ENCODE peak calls at places on chromosomes 5 and 9, in four cellular contexts. B is CD8-positive, alpha-beta memory T cell; M is globus pallidus; J is activated CD4-positive, alpha-beta memory T cell treated with anti-CD3 and anti-CD28 coated beads, Interleukin-2, amount 10 ng/mL, durations not matched to agents 7 days and 5 days. Y is an unnamed sample.
A peak's percentile ranks its signal among the peaks of the same experiment; 100 is the strongest.

GRCh38 chr9:83218411-83219090 is 155.6 kb upstream of the RASEF start:
- DNase-seq in B (no peak), J (no peak), M (no peak), Y (no peak)

GRCh38 chr5:124402144-124402581 is 344.3 kb downstream of the ZNF608 start:
- DNase-seq in B (no peak), J (no peak), M (no peak), Y (no peak)

GRCh38 chr5:181281077-181281983 is 20.4 kb upstream of the TRIM52 start:
- DNase-seq in B (no peak), M (no peak), J (no peak), Y (no peak)

GRCh38 chr9:116741742-116742141 is 54.6 kb downstream of the TRIM32 start:
- DNase-seq in B (no peak), J (no peak), M (no peak), Y (no peak)

GRCh38 chr5:14322437-14323187 is 179.5 kb downstream of the TRIO start:
- DNase-seq in B (no peak), J (no peak), M (no peak), Y (no peak)

GRCh38 chr5:93151121-93151520 is 429.9 kb downstream of the NR2F1-AS1 start:
- DNase-seq in B (no peak), M (no peak), J (no peak), Y (no peak)

GRCh38 chr9:87714819-87715218 is 11.1 kb upstream of the CTSL start:
- DNase-seq in J (no peak), B (no peak), M (peak; percentile 75), Y (no peak)

GRCh38 chr5:62152394-62153123 is 153.4 kb upstream of the KIF2A start:
- DNase-seq in M (peak; percentile 71), B (no peak), J (no peak), Y (no peak)

GRCh38 chr9:134521817-134522501 is 119.6 kb upstream of the COL5A1 start:
- DNase-seq in B (no peak), J (no peak), M (no peak), Y (no peak)

GRCh38 chr9:126390923-126391322 is 64.3 kb downstream of the MVB12B start:
- DNase-seq in J (no peak), B (no peak), M (no peak), Y (no peak)

GRCh38 chr5:82176115-82176514 is 102.0 kb downstream of the RPS23 start:
- DNase-seq in M (no peak), B (no peak), J (no peak), Y (no peak)

GRCh38 chr9:136403538-136403914 is 3.6 kb upstream of the SNAPC4 start:
- DNase-seq in B (peak; percentile 64), J (peak; percentile 85), M (no peak), Y (peak; percentile 68)

GRCh38 chr5:97100486-97100885 is 41.9 kb downstream of the LIX1 start:
- DNase-seq in J (no peak), M (no peak), B (no peak), Y (no peak)

GRCh38 chr5:150618588-150619281 is 21.7 kb upstream of the SYNPO start:
- DNase-seq in B (no peak), M (no peak), J (no peak), Y (no peak)

GRCh38 chr5:93274291-93274690 is 306.7 kb downstream of the NR2F1-AS1 start:
- DNase-seq in B (no peak), J (no peak), M (no peak), Y (no peak)

GRCh38 chr5:95081500-95082355 is 203.2 kb downstream of the MCTP1 start:
- DNase-seq in M (peak; percentile 26), B (no peak), J (peak; percentile 19), Y (peak; percentile 7)

GRCh38 chr5:54455413-54456157 is at the start of gene HSPB3:
- DNase-seq in B (no peak), J (no peak), M (no peak), Y (no peak)

GRCh38 chr5:109750407-109750806 is 60.7 kb downstream of the MAN2A1 start:
- DNase-seq in M (no peak), B (no peak), J (no peak), Y (no peak)

GRCh38 chr5:91219141-91219802 is 163.8 kb downstream of the ARRDC3 start:
- DNase-seq in B (no peak), J (no peak), M (no peak), Y (no peak)

GRCh38 chr9:135022191-135022870 is 65.1 kb upstream of the OLFM1 start:
- DNase-seq in J (no peak), M (no peak), B (no peak), Y (no peak)

GRCh38 chr5:157215826-157216167 is 35.2 kb downstream of the ITK start:
- DNase-seq in M (no peak), J (no peak), B (no peak), Y (no peak)

GRCh38 chr5:89293849-89294248 is 410.9 kb upstream of the MEF2C start:
- DNase-seq in J (no peak), B (no peak), M (peak; percentile 55), Y (no peak)

GRCh38 chr5:22605473-22605872 is 247.7 kb downstream of the CDH12 start:
- DNase-seq in J (no peak), B (no peak), M (no peak), Y (no peak)

GRCh38 chr5:76524872-76525271 is 98.3 kb downstream of the F2RL2 start:
- DNase-seq in M (no peak), B (no peak), J (no peak), Y (no peak)

GRCh38 chr5:77885501-77885900 is 109.4 kb upstream of the TBCA start:
- DNase-seq in J (no peak), B (no peak), M (no peak), Y (no peak)

GRCh38 chr9:79266986-79267385 is 304.8 kb upstream of the TLE4 start:
- DNase-seq in B (no peak), J (no peak), M (no peak), Y (no peak)

GRCh38 chr9:77128125-77128789 is 49.1 kb upstream of the VPS13A start:
- DNase-seq in B (no peak), J (no peak), M (no peak), Y (no peak)

GRCh38 chr5:134568339-134568700 is 42.9 kb downstream of the JADE2 start:
- DNase-seq in M (no peak), B (no peak), J (no peak), Y (no peak)

GRCh38 chr5:98942849-98943248 is 14.0 kb upstream of the CHD1 start:
- DNase-seq in M (no peak), J (no peak), B (no peak), Y (no peak)

GRCh38 chr5:1500411-1501091 is 23.2 kb downstream of the LPCAT1 start:
- DNase-seq in B (no peak), J (no peak), M (peak; percentile 63), Y (no peak)

GRCh38 chr9:129834489-129835127 is 467 bp downstream of the C9orf78 start:
- DNase-seq in M (no peak), B (peak; percentile 36), J (peak; percentile 62), Y (no peak)

GRCh38 chr5:173247504-173247903 is 12.5 kb upstream of the NKX2-5 start:
- DNase-seq in J (no peak), M (no peak), B (no peak), Y (no peak)

GRCh38 chr5:112551437-112552018 is 132.5 kb upstream of the EPB41L4A start:
- DNase-seq in M (peak; percentile 80), J (peak; percentile 27), B (no peak), Y (peak; percentile 29)

GRCh38 chr5:108079754-108080153 is 302.1 kb downstream of the FBXL17 start:
- DNase-seq in M (no peak), B (no peak), J (no peak), Y (no peak)

Y was measured in T-cell.